ENCODE peak calls at places on chromosomes 4 and X, in five cellular contexts. T is stimulated activated naive CD8-positive, alpha-beta T cell treated with anti-CD3 and anti-CD28 coated beads, Interleukin-15, Interleukin-2, amounts not matched to agents 100 U/mL and 50 U/mL, for 24 hours; B is HS-5; U is ureter; S is A172. X is an unnamed sample.

GRCh38 chr4:7328913-7329638 is 105.7 kb downstream of the PSAPL1 start:
- DNase-seq in T (no peak), B (peak; percentile 49), U (peak; percentile 59), S (peak; percentile 89), X (peak; percentile 88)

GRCh38 chrX:108614616-108615015 is 121.7 kb downstream of the IRS4 start:
- DNase-seq in T (no peak), B (no peak), U (no peak), S (no peak), X (no peak)

GRCh38 chrX:53047228-53047627 is 1.4 kb upstream of the GPR173 start:
- DNase-seq in T (no peak), B (no peak), U (no peak), S (no peak), X (no peak)

GRCh38 chrX:111719426-111720210 is 38.6 kb downstream of the ALG13 start:
- DNase-seq in T (no peak), B (no peak), U (no peak), S (no peak), X (no peak)

GRCh38 chr4:182111586-182111985 is 131.6 kb upstream of the TENM3 start:
- DNase-seq in T (no peak), B (no peak), U (no peak), S (no peak), X (no peak)

GRCh38 chr4:22190855-22191254 is 242.3 kb upstream of the KCNIP4 start:
- DNase-seq in T (no peak), B (peak; percentile 81), U (no peak), S (peak; percentile 94), X (peak; percentile 96)

GRCh38 chrX:100410083-100410590 is at the start of gene PCDH19:
- DNase-seq in T (peak; percentile 33), B (no peak), U (peak; percentile 51), S (no peak), X (no peak)

GRCh38 chr4:55173580-55173979 is 48.2 kb upstream of the KDR start:
- DNase-seq in T (no peak), B (no peak), U (no peak), S (peak; percentile 62), X (peak; percentile 74)

GRCh38 chr4:146237092-146237491 is 22.8 kb downstream of the REELD1 start:
- DNase-seq in T (no peak), B (no peak), U (no peak), S (no peak), X (no peak)

GRCh38 chr4:1199556-1200331 is 27.4 kb upstream of the SPON2 start:
- DNase-seq in T (peak; percentile 2), B (no peak), U (peak; percentile 40), S (no peak), X (no peak)

GRCh38 chrX:51215266-51215665 is 117.4 kb upstream of the NUDT10 start:
- DNase-seq in T (no peak), B (no peak), U (no peak), S (no peak), X (no peak)

GRCh38 chr4:121777625-121778024 is 12.7 kb upstream of the SMIM43 start:
- DNase-seq in T (no peak), B (no peak), U (no peak), S (no peak), X (no peak)

GRCh38 chr4:128287159-128287870 is at the start of gene PGRMC2:
- DNase-seq in T (no peak), B (no peak), U (peak; percentile 54), S (peak; percentile 23), X (no peak)

GRCh38 chr4:52869196-52869595 is 7.1 kb downstream of the RASL11B start:
- DNase-seq in T (no peak), B (no peak), U (peak; percentile 59), S (no peak), X (no peak)

GRCh38 chr4:143335979-143336827 is 473 bp upstream of the GAB1 start:
- DNase-seq in T (peak; percentile 54), B (peak; percentile 69), U (peak; percentile 87), S (peak; percentile 63), X (peak; percentile 87)

GRCh38 chr4:1017706-1018105 is 6.3 kb downstream of the FGFRL1 start:
- DNase-seq in T (no peak), B (no peak), U (no peak), S (no peak), X (no peak)

GRCh38 chrX:14504960-14505538 is 24.3 kb upstream of the GLRA2 start:
- DNase-seq in T (no peak), B (no peak), U (no peak), S (no peak), X (no peak)

GRCh38 chr4:72569719-72570235 is 756 bp upstream of the ADAMTS3 start:
- DNase-seq in T (no peak), B (no peak), U (peak; percentile 44), S (no peak), X (no peak)

GRCh38 chr4:181959121-181959520 is 284.1 kb upstream of the TENM3 start:
- DNase-seq in T (no peak), B (peak; percentile 67), U (no peak), S (peak; percentile 78), X (peak; percentile 87)

GRCh38 chrX:17375631-17376380 is 806 bp downstream of the NHS start:
- DNase-seq in T (peak; percentile 3), B (no peak), U (no peak), S (peak; percentile 3), X (peak; percentile 2)

GRCh38 chr4:118772149-118773081 is 63.5 kb downstream of the SEC24D start:
- DNase-seq in T (no peak), B (no peak), U (no peak), S (peak; percentile 42), X (peak; percentile 53)

GRCh38 chr4:138034871-138035270 is 207.3 kb downstream of the SLC7A11 start:
- DNase-seq in T (no peak), B (peak; percentile 75), U (no peak), S (no peak), X (peak; percentile 53)